ENCODE peak calls at places on chromosomes 7 and 10, in nine cellular contexts. N is cardiac muscle cell, P is sigmoid colon, E is breast epithelium, K is stomach, Z is left ventricle myocardium inferior, H is hepatocyte, F is upper lobe of right lung, U is psoas muscle. O is an unnamed sample.

GRCh38 chr10:546971-547590 is 142.4 kb downstream of the DIP2C start:
- DNase-seq in E (peak; percentile 48), Z (no peak), P (peak; percentile 65), U (no peak), N (peak; percentile 6), F (no peak), K (peak; percentile 44), H (peak; percentile 63), O (no peak)

GRCh38 chr7:74263399-74264120 is 9.4 kb upstream of the RFC2 start:
- DNase-seq in H (no peak), U (no peak), F (no peak), N (no peak), P (no peak), E (no peak), K (no peak), Z (no peak), O (no peak)

GRCh38 chr7:46215987-46216567 is 295.0 kb upstream of the IGFBP3 start:
- DNase-seq in K (peak; percentile 67), F (no peak), P (no peak), E (no peak), H (peak; percentile 34), Z (peak; percentile 37), N (peak; percentile 36), U (no peak), O (no peak)

GRCh38 chr7:30931161-30931926 is 19.7 kb downstream of the AQP1 start:
- DNase-seq in P (peak; percentile 68), Z (peak; percentile 53), F (peak; percentile 60), K (peak; percentile 16), H (peak; percentile 25), N (peak; percentile 80), U (peak; percentile 54), E (peak; percentile 45), O (no peak)

GRCh38 chr7:120554960-120555571 is 282.1 kb downstream of the KCND2 start:
- DNase-seq in Z (no peak), F (no peak), N (peak; percentile 78), U (no peak), H (peak; percentile 80), P (no peak), K (no peak), E (no peak), O (peak; percentile 53)

GRCh38 chr7:24979470-24979862 is 512 bp downstream of the OSBPL3 start:
- DNase-seq in H (peak; percentile 87), U (peak; percentile 49), E (peak; percentile 56), F (peak; percentile 85), P (peak; percentile 75), N (peak; percentile 68), Z (peak; percentile 61), K (peak; percentile 78), O (peak; percentile 28)

GRCh38 chr10:110651044-110651958 is 7.2 kb downstream of the RBM20 start:
- DNase-seq in Z (no peak), U (peak; percentile 47), E (no peak), N (no peak), P (peak; percentile 87), F (no peak), H (no peak), K (no peak), O (no peak)

GRCh38 chr7:106957766-106958165 is 86.7 kb upstream of the PRKAR2B start:
- DNase-seq in Z (no peak), E (no peak), H (no peak), N (no peak), F (no peak), P (no peak), K (no peak), U (no peak), O (no peak)

GRCh38 chr10:14019983-14020668 is 310.6 kb downstream of the FRMD4A start:
- DNase-seq in N (peak; percentile 24), K (no peak), U (no peak), E (no peak), P (no peak), H (no peak), F (no peak), Z (no peak), O (no peak)

GRCh38 chr10:119815671-119816070 is 57.0 kb downstream of the MCMBP start:
- DNase-seq in E (no peak), N (no peak), F (no peak), P (no peak), H (no peak), U (no peak), K (no peak), Z (no peak), O (no peak)

GRCh38 chr10:122117475-122117874 is 128.5 kb downstream of the TACC2 start:
- DNase-seq in U (no peak), E (no peak), F (no peak), K (no peak), H (no peak), N (no peak), P (no peak), Z (no peak), O (no peak)
- H3K4me1 ChIP-seq in U (peaks cover 57% of the 10 kb centered on the region), E (no peaks in the 10 kb centered on the region), F (peaks cover 26% of the 10 kb centered on the region), K (peaks cover 41% of the 10 kb centered on the region), H (peaks cover 9% of the 10 kb centered on the region), N (peaks cover 48% of the 10 kb centered on the region), P (peaks cover 63% of the 10 kb centered on the region), Z (peaks cover 95% of the 10 kb centered on the region), O (no peaks in the 10 kb centered on the region)

GRCh38 chr10:29270883-29271282 is 18.0 kb upstream of the LYZL1 start:
- DNase-seq in H (no peak), E (no peak), K (no peak), U (no peak), F (no peak), N (no peak), P (no peak), Z (no peak), O (no peak)
- TF ChIP-seq CTCF in H (no peak), E (no peak), K (no peak), U (no peak), F (no peak), N (no peak), P (no peak), Z (no peak), O (no peak)

GRCh38 chr10:34918896-34919295 is 103.8 kb upstream of the PARD3 start:
- DNase-seq in P (no peak), N (no peak), E (no peak), H (no peak), K (no peak), F (no peak), Z (no peak), U (no peak), O (no peak)
- H3K27ac ChIP-seq in P (no peak overlapping the region), N (no peak overlapping the region), E (no peak overlapping the region), H (no peak overlapping the region), K (no peak overlapping the region), F (no peak overlapping the region), Z (no peak overlapping the region), U (no peak overlapping the region), O (no peak overlapping the region)

GRCh38 chr7:42108803-42109528 is 128.0 kb downstream of the GLI3 start:
- DNase-seq in Z (no peak), N (no peak), E (no peak), K (no peak), P (no peak), U (no peak), F (no peak), H (no peak), O (no peak)

GRCh38 chr7:42105541-42106349 is 131.3 kb downstream of the GLI3 start:
- DNase-seq in K (no peak), P (no peak), F (no peak), N (no peak), U (no peak), E (no peak), H (no peak), Z (no peak), O (no peak)

GRCh38 chr7:42104694-42105093 is 132.3 kb downstream of the GLI3 start:
- DNase-seq in F (no peak), E (no peak), U (no peak), K (no peak), N (no peak), H (no peak), P (no peak), Z (no peak), O (no peak)

GRCh38 chr7:42106562-42106961 is 130.4 kb downstream of the GLI3 start:
- DNase-seq in P (no peak), Z (no peak), H (no peak), E (no peak), F (no peak), K (no peak), U (no peak), N (peak; percentile 60), O (no peak)

GRCh38 chr7:42107484-42107883 is 129.5 kb downstream of the GLI3 start:
- DNase-seq in F (no peak), U (no peak), N (peak; percentile 76), P (no peak), K (no peak), E (no peak), Z (no peak), H (peak; percentile 42), O (no peak)
- H3K4me1 ChIP-seq in F (peaks cover 28% of the 10 kb centered on the region), U (peaks cover 4% of the 10 kb centered on the region), N (peaks cover 48% of the 10 kb centered on the region), P (peaks cover 80% of the 10 kb centered on the region), K (peaks cover 54% of the 10 kb centered on the region), E (peaks cover 13% of the 10 kb centered on the region), Z (peaks cover 59% of the 10 kb centered on the region), H (peaks cover 23% of the 10 kb centered on the region), O (peaks cover 20% of the 10 kb centered on the region)

GRCh38 chr10:64430690-64431323 is 909.6 kb downstream of the REEP3 start:
- DNase-seq in K (no peak), H (peak; percentile 50), P (no peak), F (no peak), N (peak; percentile 24), E (no peak), U (no peak), Z (no peak), O (no peak)
- TF ChIP-seq CTCF in K (no peak), H (peak; percentile 50), P (no peak), F (peak; percentile 22), N (peak; percentile 29), E (no peak), U (no peak), Z (no peak), O (no peak)

GRCh38 chr7:8436965-8437364 is 3.6 kb downstream of the NXPH1 start:
- DNase-seq in Z (no peak), P (no peak), U (no peak), H (peak; percentile 72), N (peak; percentile 14), K (peak; percentile 64), E (no peak), F (peak; percentile 76), O (no peak)
- H3K27ac ChIP-seq in Z (no peak overlapping the region), P (no peak overlapping the region), U (no peak overlapping the region), H (no peak overlapping the region), N (no peak overlapping the region), K (no peak overlapping the region), E (no peak overlapping the region), F (no peak overlapping the region), O (no peak overlapping the region)

GRCh38 chr7:130368347-130368746 is 11.9 kb upstream of the CPA1 start:
- DNase-seq in E (no peak), K (no peak), U (no peak), H (no peak), P (no peak), F (no peak), Z (no peak), N (no peak), O (no peak)

GRCh38 chr7:130365511-130366441 is 14.5 kb upstream of the CPA1 start:
- DNase-seq in K (peak; percentile 28), Z (no peak), U (peak; percentile 81), P (peak; percentile 81), N (peak; percentile 57), F (no peak), H (no peak), E (no peak), O (peak; percentile 41)

GRCh38 chr7:130367836-130368235 is 12.5 kb upstream of the CPA1 start:
- DNase-seq in N (no peak), Z (no peak), F (no peak), U (no peak), P (no peak), E (no peak), H (no peak), K (no peak), O (no peak)

GRCh38 chr7:130366561-130366960 is 13.7 kb upstream of the CPA1 start:
- DNase-seq in P (no peak), Z (no peak), F (peak; percentile 23), U (no peak), N (no peak), H (no peak), E (no peak), K (no peak), O (no peak)

GRCh38 chr7:130367088-130367755 is 13.1 kb upstream of the CPA1 start:
- DNase-seq in U (no peak), E (no peak), N (no peak), P (no peak), F (peak; percentile 33), Z (no peak), H (no peak), K (no peak), O (no peak)
- H3K4me1 ChIP-seq in U (peaks cover 54% of the 10 kb centered on the region), E (peaks cover 6% of the 10 kb centered on the region), N (peaks cover 23% of the 10 kb centered on the region), P (peaks cover 35% of the 10 kb centered on the region), F (peaks cover 22% of the 10 kb centered on the region), Z (peaks cover 22% of the 10 kb centered on the region), H (peaks cover 66% of the 10 kb centered on the region), K (peaks cover 28% of the 10 kb centered on the region), O (no peaks in the 10 kb centered on the region)